ENCODE peak calls at places on chromosomes 2 and 18, in four cellular contexts. One of them, this sample, is unnamed.

GRCh38 chr2:219695145-219695544 is 67.7 kb downstream of the SLC4A3 start:
- DNase-seq in skeletal muscle cell: no peak
- DNase-seq in heart right ventricle: no peak
- DNase-seq in CD8-positive, alpha-beta T cell: no peak
- DNase-seq in this sample: peak; percentile 3

GRCh38 chr2:167331636-167332232 is 443.5 kb downstream of the XIRP2 start:
- DNase-seq in skeletal muscle cell: no peak
- DNase-seq in heart right ventricle: no peak
- DNase-seq in CD8-positive, alpha-beta T cell: no peak
- DNase-seq in this sample: no peak

GRCh38 chr2:70746076-70746475 is 21.9 kb downstream of the ADD2 start:
- DNase-seq in skeletal muscle cell: no peak
- DNase-seq in heart right ventricle: no peak
- DNase-seq in CD8-positive, alpha-beta T cell: no peak
- DNase-seq in this sample: no peak

GRCh38 chr18:36188912-36189311 is 1.6 kb downstream of the MOCOS start:
- DNase-seq in skeletal muscle cell: no peak
- DNase-seq in heart right ventricle: no peak
- DNase-seq in CD8-positive, alpha-beta T cell: no peak
- DNase-seq in this sample: peak; percentile 15

GRCh38 chr2:138787053-138787666 is 7.0 kb upstream of the NXPH2 start:
- DNase-seq in skeletal muscle cell: no peak
- DNase-seq in heart right ventricle: no peak
- DNase-seq in CD8-positive, alpha-beta T cell: no peak
- DNase-seq in this sample: no peak

GRCh38 chr2:179850188-179850587 is 11.2 kb downstream of the ZNF385B start:
- DNase-seq in skeletal muscle cell: no peak
- DNase-seq in heart right ventricle: no peak
- DNase-seq in CD8-positive, alpha-beta T cell: no peak
- DNase-seq in this sample: no peak

GRCh38 chr18:10300739-10301138 is 153.7 kb upstream of the APCDD1 start:
- DNase-seq in skeletal muscle cell: no peak
- DNase-seq in heart right ventricle: no peak
- DNase-seq in CD8-positive, alpha-beta T cell: no peak
- DNase-seq in this sample: peak; percentile 17

GRCh38 chr18:2532797-2533196 is 38.5 kb downstream of the METTL4 start:
- DNase-seq in skeletal muscle cell: no peak
- DNase-seq in heart right ventricle: no peak
- DNase-seq in CD8-positive, alpha-beta T cell: no peak
- DNase-seq in this sample: no peak

GRCh38 chr2:27621524-27621923 is 7.3 kb downstream of the CCDC121 start:
- DNase-seq in skeletal muscle cell: no peak
- DNase-seq in heart right ventricle: no peak
- DNase-seq in CD8-positive, alpha-beta T cell: no peak
- DNase-seq in this sample: no peak

GRCh38 chr18:22467760-22468553 is 50.2 kb upstream of the CTAGE1 start:
- DNase-seq in skeletal muscle cell: peak; percentile 95
- DNase-seq in heart right ventricle: no peak
- DNase-seq in CD8-positive, alpha-beta T cell: no peak
- DNase-seq in this sample: no peak

GRCh38 chr2:102932521-102932920 is 170.7 kb downstream of the TMEM182 start:
- DNase-seq in skeletal muscle cell: no peak
- DNase-seq in heart right ventricle: no peak
- DNase-seq in CD8-positive, alpha-beta T cell: no peak
- DNase-seq in this sample: no peak

GRCh38 chr2:132429351-132429750 is 12.7 kb downstream of the GPR39 start:
- DNase-seq in skeletal muscle cell: no peak
- DNase-seq in heart right ventricle: no peak
- DNase-seq in CD8-positive, alpha-beta T cell: no peak
- DNase-seq in this sample: no peak

GRCh38 chr18:51211552-51211951 is 14.1 kb upstream of the MEX3C start:
- DNase-seq in skeletal muscle cell: no peak
- DNase-seq in heart right ventricle: peak; percentile 55
- DNase-seq in CD8-positive, alpha-beta T cell: peak; percentile 8
- DNase-seq in this sample: no peak

GRCh38 chr2:85682378-85682777 is 11.8 kb upstream of the GNLY start:
- DNase-seq in skeletal muscle cell: no peak
- DNase-seq in heart right ventricle: no peak
- DNase-seq in CD8-positive, alpha-beta T cell: no peak
- DNase-seq in this sample: no peak

GRCh38 chr18:72700961-72701710 is 157.0 kb upstream of the CBLN2 start:
- DNase-seq in skeletal muscle cell: no peak
- DNase-seq in heart right ventricle: no peak
- DNase-seq in CD8-positive, alpha-beta T cell: no peak
- DNase-seq in this sample: no peak

GRCh38 chr2:218960196-218961165 is 1.0 kb downstream of the CDK5R2 start:
- DNase-seq in skeletal muscle cell: no peak
- DNase-seq in heart right ventricle: no peak
- DNase-seq in CD8-positive, alpha-beta T cell: no peak
- DNase-seq in this sample: no peak

GRCh38 chr18:2570772-2571199 is 519 bp downstream of the METTL4 start:
- DNase-seq in skeletal muscle cell: peak; percentile 29
- DNase-seq in heart right ventricle: peak; percentile 70
- DNase-seq in CD8-positive, alpha-beta T cell: peak; percentile 67
- DNase-seq in this sample: peak; percentile 93

GRCh38 chr2:221943078-221943810 is 355.6 kb downstream of the PAX3 start:
- DNase-seq in skeletal muscle cell: peak; percentile 59
- DNase-seq in heart right ventricle: no peak
- DNase-seq in CD8-positive, alpha-beta T cell: no peak
- DNase-seq in this sample: no peak

GRCh38 chr2:188629890-188630483 is 338.3 kb downstream of the GULP1 start:
- DNase-seq in skeletal muscle cell: peak; percentile 93
- DNase-seq in heart right ventricle: no peak
- DNase-seq in CD8-positive, alpha-beta T cell: no peak
- DNase-seq in this sample: no peak

GRCh38 chr2:188623995-188624643 is 332.4 kb downstream of the GULP1 start:
- DNase-seq in skeletal muscle cell: peak; percentile 49
- DNase-seq in heart right ventricle: no peak
- DNase-seq in CD8-positive, alpha-beta T cell: no peak
- DNase-seq in this sample: no peak

GRCh38 chr2:188631037-188631794 is 339.5 kb downstream of the GULP1 start:
- DNase-seq in skeletal muscle cell: no peak
- DNase-seq in heart right ventricle: no peak
- DNase-seq in CD8-positive, alpha-beta T cell: no peak
- DNase-seq in this sample: no peak

GRCh38 chr2:188634656-188635055 is 339.5 kb upstream of the COL3A1 start:
- DNase-seq in skeletal muscle cell: no peak
- DNase-seq in heart right ventricle: no peak
- DNase-seq in CD8-positive, alpha-beta T cell: no peak
- DNase-seq in this sample: no peak

DNA sequence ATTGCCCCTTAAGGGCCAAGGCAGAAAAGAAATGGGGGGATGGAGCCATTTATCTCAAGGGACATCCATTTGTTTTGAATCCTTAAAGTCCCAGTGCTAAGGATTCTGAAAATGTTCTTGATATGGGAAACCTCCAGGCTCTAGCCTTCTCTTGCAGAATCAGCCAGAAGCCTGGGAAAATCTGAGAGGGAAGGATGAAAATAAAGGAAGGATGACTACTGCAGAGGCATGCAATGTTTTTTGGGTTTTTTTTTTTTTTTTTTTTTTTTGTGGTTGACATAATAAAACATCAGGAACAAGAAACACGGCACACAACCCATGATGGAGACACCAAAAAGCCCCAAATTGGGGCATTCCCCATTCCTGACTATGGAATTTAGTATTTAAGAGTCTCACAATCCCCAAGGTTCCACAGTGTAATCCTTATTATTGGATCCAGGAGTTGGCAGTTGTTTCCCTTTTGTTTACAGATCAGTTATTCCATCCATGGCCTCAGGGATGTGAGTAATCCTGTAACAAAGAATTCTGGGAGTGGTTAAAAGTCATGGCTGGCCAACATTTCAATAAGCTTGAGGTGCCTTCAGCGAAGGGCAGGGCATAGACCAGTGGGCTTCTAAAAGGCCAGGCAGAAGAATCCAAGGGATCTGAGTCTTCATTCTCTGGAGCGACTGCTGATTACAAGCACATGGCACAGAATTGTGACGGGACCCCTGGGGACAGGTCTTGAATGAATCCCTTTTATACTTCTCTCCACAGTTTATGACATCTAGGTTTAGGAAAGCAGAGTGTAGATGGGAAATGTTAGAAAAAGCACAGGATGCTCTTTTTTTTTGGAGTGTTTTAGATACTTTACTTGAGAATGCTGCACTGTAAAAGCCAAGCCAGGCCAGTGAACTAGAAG is 337.6 kb downstream of the GULP1 start:
- DNase-seq in skeletal muscle cell: peak; percentile 49
- DNase-seq in heart right ventricle: no peak
- DNase-seq in CD8-positive, alpha-beta T cell: no peak
- DNase-seq in this sample: no peak
- H3K4me3 ChIP-seq in skeletal muscle cell: no peak overlapping the region
- H3K4me3 ChIP-seq in heart right ventricle: no peak overlapping the region
- H3K4me3 ChIP-seq in CD8-positive, alpha-beta T cell: no peak overlapping the region
- H3K4me3 ChIP-seq in this sample: no peak overlapping the region

GRCh38 chr18:71022389-71022788 is 733.5 kb downstream of the SOCS6 start:
- DNase-seq in skeletal muscle cell: no peak
- DNase-seq in heart right ventricle: no peak
- DNase-seq in CD8-positive, alpha-beta T cell: no peak
- DNase-seq in this sample: no peak
- H3K4me3 ChIP-seq in skeletal muscle cell: no peak overlapping the region
- H3K4me3 ChIP-seq in heart right ventricle: no peak overlapping the region
- H3K4me3 ChIP-seq in CD8-positive, alpha-beta T cell: no peak overlapping the region
- H3K4me3 ChIP-seq in this sample: no peak overlapping the region

GRCh38 chr2:172095905-172096660 is 6.6 kb downstream of the DLX2 start:
- DNase-seq in skeletal muscle cell: no peak
- DNase-seq in heart right ventricle: no peak
- DNase-seq in CD8-positive, alpha-beta T cell: no peak
- DNase-seq in this sample: peak; percentile 82
- H3K4me3 ChIP-seq in skeletal muscle cell: peak overlapping the region; percentile 58
- H3K4me3 ChIP-seq in heart right ventricle: peak overlapping the region; percentile 22
- H3K4me3 ChIP-seq in CD8-positive, alpha-beta T cell: peak overlapping the region; percentile 56
- H3K4me3 ChIP-seq in this sample: no peak overlapping the region

DNA sequence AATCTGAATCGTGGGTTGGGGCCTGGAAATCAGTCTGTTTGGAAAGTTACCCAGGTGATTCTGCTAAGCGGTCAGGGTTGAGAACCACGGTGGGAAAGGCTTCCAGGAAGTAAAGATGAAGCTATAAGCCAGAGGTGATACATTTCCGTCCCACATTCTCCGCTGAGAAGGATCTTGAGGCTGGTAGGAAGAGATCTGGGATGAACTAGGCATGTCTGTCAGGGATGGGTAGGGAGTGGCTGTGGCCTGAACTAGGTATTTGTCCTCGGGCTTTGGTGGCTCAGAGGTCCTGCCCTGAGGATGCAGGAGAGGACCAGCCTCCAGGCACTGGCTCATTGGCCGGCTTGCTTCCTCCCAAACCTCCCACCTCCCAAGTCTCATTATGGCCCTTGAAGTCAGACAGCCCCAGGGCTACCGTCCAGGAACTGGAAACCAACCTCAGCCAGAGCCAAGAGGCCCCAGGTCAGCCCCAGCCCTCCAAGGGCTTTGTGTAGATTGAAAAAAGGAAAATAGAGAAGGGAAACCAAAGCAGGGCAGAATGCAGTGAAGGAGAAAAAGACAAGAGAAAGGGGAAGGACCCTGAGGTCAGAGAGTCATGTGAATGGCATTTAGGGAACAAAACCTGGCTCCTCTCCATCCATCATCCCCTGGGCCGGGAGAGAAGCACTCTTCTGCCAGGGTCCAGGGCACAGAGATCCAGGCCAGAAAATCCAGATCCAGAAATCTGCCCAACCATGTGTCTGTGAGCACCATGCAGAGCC is 119.5 kb downstream of the ZFP36L2 start:
- DNase-seq in skeletal muscle cell: no peak
- DNase-seq in heart right ventricle: peak; percentile 46
- DNase-seq in CD8-positive, alpha-beta T cell: no peak
- DNase-seq in this sample: no peak
- H3K4me3 ChIP-seq in skeletal muscle cell: no peak overlapping the region
- H3K4me3 ChIP-seq in heart right ventricle: no peak overlapping the region
- H3K4me3 ChIP-seq in CD8-positive, alpha-beta T cell: no peak overlapping the region
- H3K4me3 ChIP-seq in this sample: no peak overlapping the region

DNA sequence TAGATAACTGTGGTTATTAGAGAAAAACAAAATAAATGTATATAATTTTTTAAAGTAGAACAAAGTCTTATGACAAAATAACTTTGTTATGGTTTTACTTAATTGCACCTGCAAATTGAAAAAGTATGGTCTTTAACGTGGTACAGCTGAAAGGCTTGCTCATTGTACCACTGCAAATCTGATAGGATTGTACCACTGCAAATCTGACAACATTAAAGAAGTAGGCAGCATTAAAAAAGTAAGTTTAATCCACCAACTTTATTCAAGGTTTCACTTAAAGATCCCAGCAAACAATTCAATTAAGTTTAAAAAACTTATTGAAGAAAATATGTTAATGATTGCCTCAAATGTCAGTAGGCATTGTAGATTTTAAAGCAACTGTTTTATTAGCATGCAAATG is 4.7 kb downstream of the SP5 start:
- DNase-seq in skeletal muscle cell: no peak
- DNase-seq in heart right ventricle: no peak
- DNase-seq in CD8-positive, alpha-beta T cell: no peak
- DNase-seq in this sample: no peak
- H3K4me3 ChIP-seq in skeletal muscle cell: no peak overlapping the region
- H3K4me3 ChIP-seq in heart right ventricle: no peak overlapping the region
- H3K4me3 ChIP-seq in CD8-positive, alpha-beta T cell: no peak overlapping the region
- H3K4me3 ChIP-seq in this sample: no peak overlapping the region

GRCh38 chr2:108988796-108989713 is at the start of gene EDAR:
- DNase-seq in skeletal muscle cell: no peak
- DNase-seq in heart right ventricle: peak; percentile 32
- DNase-seq in CD8-positive, alpha-beta T cell: peak; percentile 52
- DNase-seq in this sample: no peak
- H3K4me3 ChIP-seq in skeletal muscle cell: no peak within 1 kb of the TSS
- H3K4me3 ChIP-seq in heart right ventricle: peak within 1 kb of the TSS; percentile 27
- H3K4me3 ChIP-seq in CD8-positive, alpha-beta T cell: peak within 1 kb of the TSS; percentile 30
- H3K4me3 ChIP-seq in this sample: peak within 1 kb of the TSS; percentile 5

DNA sequence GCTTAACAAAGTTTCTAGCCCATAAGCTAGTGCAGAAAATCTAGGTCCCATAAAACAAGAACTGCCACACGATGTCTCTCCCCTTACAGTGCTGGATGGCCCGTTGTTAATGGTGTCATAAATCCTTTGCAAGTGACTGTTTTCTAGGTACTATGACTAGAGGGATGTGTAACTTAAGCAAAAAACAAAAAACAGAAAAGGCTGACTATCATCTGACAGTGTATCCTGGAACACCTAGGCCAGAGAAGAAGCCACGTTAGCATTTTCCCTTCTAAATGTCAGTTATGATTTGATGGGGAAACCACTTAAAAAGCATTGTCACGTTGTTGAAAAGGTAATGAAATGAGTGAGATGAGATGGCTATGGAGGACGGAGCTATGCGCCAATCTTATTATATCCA is 2.4 kb downstream of the CASP8 start:
- DNase-seq in skeletal muscle cell: no peak
- DNase-seq in heart right ventricle: no peak
- DNase-seq in CD8-positive, alpha-beta T cell: no peak
- DNase-seq in this sample: no peak
- H3K4me3 ChIP-seq in skeletal muscle cell: no peak overlapping the region
- H3K4me3 ChIP-seq in heart right ventricle: no peak overlapping the region
- H3K4me3 ChIP-seq in CD8-positive, alpha-beta T cell: peak overlapping the region; percentile 41
- H3K4me3 ChIP-seq in this sample: no peak overlapping the region

This sample was measured in lower leg skin.